ENCODE peak calls at places on chromosomes 5 and 9, in four cellular contexts. H is GM23338, Q is HCT116, K is GM23248. S is an unnamed sample. For H3K79me2, the result is how much of the 10 kb centered on the place peaks cover.

GRCh38 chr5:178116406-178116885 is 3.1 kb downstream of the N4BP3 start:
- DNase-seq in K (no peak), H (no peak), Q (no peak), S (no peak)

GRCh38 chr9:13719410-13719809 is 439.9 kb upstream of the MPDZ start:
- DNase-seq in K (peak), H (no peak), Q (no peak), S (no peak)

GRCh38 chr5:170536498-170536897 is 32.7 kb downstream of the KCNIP1 start:
- DNase-seq in K (no peak), H (no peak), Q (no peak), S (no peak)

GRCh38 chr9:130213898-130214761 is 41.9 kb downstream of the NCS1 start:
- DNase-seq in Q (no peak), H (peak), K (no peak), S (peak)

GRCh38 chr5:61334224-61335196 is 2.5 kb downstream of the ZSWIM6 start:
- DNase-seq in Q (no peak), H (peak), K (peak), S (peak)

GRCh38 chr5:17113174-17113941 is 104.1 kb upstream of the BASP1 start:
- DNase-seq in K (peak), H (no peak), Q (no peak), S (no peak)

GRCh38 chr5:28400076-28400475 is 1361.7 kb upstream of the CDH9 start:
- DNase-seq in K (no peak), H (no peak), Q (no peak), S (peak)

GRCh38 chr9:76585487-76586459 is 126.8 kb downstream of the GCNT1 start:
- DNase-seq in Q (no peak), H (no peak), K (no peak), S (no peak)

GRCh38 chr9:84057662-84058061 is 77.1 kb downstream of the RMI1 start:
- DNase-seq in Q (no peak), H (no peak), K (no peak), S (no peak)

GRCh38 chr9:109652112-109652511 is 127.9 kb upstream of the PALM2AKAP2 start:
- DNase-seq in H (no peak), Q (no peak), K (peak), S (no peak)

GRCh38 chr9:22040760-22041159 is 31.7 kb upstream of the CDKN2B start:
- DNase-seq in H (no peak), K (peak), Q (no peak), S (no peak)

GRCh38 chr5:174599992-174600391 is 124.4 kb upstream of the MSX2 start:
- DNase-seq in Q (no peak), K (no peak), H (peak), S (peak)

GRCh38 chr5:29811914-29812679 is 1381.4 kb upstream of the CDH6 start:
- DNase-seq in Q (no peak), H (peak), K (no peak), S (peak)

GRCh38 chr5:663436-664342 is 29.5 kb downstream of the TPPP start:
- DNase-seq in H (no peak), K (no peak), Q (no peak), S (no peak)

GRCh38 chr5:60649288-60649917 is 50.6 kb downstream of the DEPDC1B start:
- DNase-seq in K (peak), Q (peak), H (peak), S (no peak)

GRCh38 chr5:105877592-105877991 is 1793.1 kb downstream of the EFNA5 start:
- DNase-seq in H (peak), K (peak), Q (no peak), S (no peak)

GRCh38 chr5:1724822-1725602 is 74.6 kb downstream of the MRPL36 start:
- DNase-seq in H (peak), K (no peak), Q (no peak), S (peak)

GRCh38 chr9:37729499-37729898 is 24.1 kb upstream of the TRMT10B start:
- DNase-seq in H (no peak), Q (no peak), K (no peak), S (no peak)

GRCh38 chr9:71767421-71768321 is 642 bp downstream of the CEMIP2 start:
- DNase-seq in K (peak), H (peak), Q (no peak), S (peak)

GRCh38 chr5:98463676-98464075 is 309.8 kb upstream of the RGMB start:
- DNase-seq in K (no peak), H (no peak), Q (no peak), S (no peak)

GRCh38 chr5:173323799-173324114 is 4.5 kb downstream of the STC2 start:
- DNase-seq in K (no peak), H (no peak), Q (no peak), S (no peak)

GRCh38 chr5:126896170-126896717 is 119.3 kb downstream of the LMNB1 start:
- DNase-seq in Q (no peak), H (peak), K (no peak), S (no peak)

GRCh38 chr5:51678335-51678734 is 295.1 kb downstream of the ISL1 start:
- DNase-seq in H (no peak), K (no peak), Q (no peak), S (no peak)

GRCh38 chr5:96855041-96855872 is 21.0 kb upstream of the ERAP2 start:
- DNase-seq in H (no peak), K (peak), Q (no peak), S (no peak)

GRCh38 chr9:81546498-81546897 is 142.8 kb downstream of the TLE1 start:
- DNase-seq in K (no peak), H (peak), Q (no peak), S (no peak)

GRCh38 chr9:79766091-79766490 is 194.3 kb downstream of the TLE4 start:
- DNase-seq in H (no peak), K (no peak), Q (no peak), S (no peak)

GRCh38 chr9:134770972-134771971 is 109.3 kb upstream of the FCN2 start:
- DNase-seq in Q (no peak), H (no peak), K (no peak), S (peak)

GRCh38 chr5:171588790-171589189 is 169.3 kb downstream of the FGF18 start:
- DNase-seq in H (no peak), K (no peak), Q (no peak), S (no peak)

GRCh38 chr5:132291026-132291425 is 3.2 kb upstream of the SLC22A4 start:
- DNase-seq in H (no peak), K (no peak), Q (no peak), S (no peak)

GRCh38 chr5:168390491-168390890 is 95.8 kb upstream of the RARS1 start:
- DNase-seq in Q (no peak), K (no peak), H (no peak), S (no peak)

GRCh38 chr9:3241290-3241689 is 284.5 kb downstream of the RFX3 start:
- DNase-seq in H (peak), Q (no peak), K (no peak), S (peak)

GRCh38 chr9:109311281-109311680 is 9.6 kb downstream of the EPB41L4B start:
- DNase-seq in Q (no peak), H (no peak), K (peak), S (no peak)

GRCh38 chr9:88532320-88532719 is 2.7 kb upstream of the NXNL2 start:
- DNase-seq in K (no peak), H (peak), Q (no peak), S (peak)

GRCh38 chr9:127004946-127005769 is 90.6 kb downstream of the RALGPS1 start:
- DNase-seq in Q (no peak), H (no peak), K (peak), S (no peak)

GRCh38 chr5:171369056-171369455 is 18.6 kb upstream of the NPM1 start:
- DNase-seq in H (no peak), Q (no peak), K (no peak), S (no peak)

GRCh38 chr5:31855527-31855862 is 216.6 kb downstream of the PDZD2 start:
- DNase-seq in K (no peak), Q (no peak), H (no peak), S (no peak)

GRCh38 chr5:31854625-31855526 is 215.9 kb downstream of the PDZD2 start:
- DNase-seq in K (peak), H (peak), Q (no peak), S (peak)

GRCh38 chr5:31851290-31851689 is 212.4 kb downstream of the PDZD2 start:
- DNase-seq in H (no peak), Q (no peak), K (no peak), S (no peak)

GRCh38 chr5:31853398-31854135 is 214.6 kb downstream of the PDZD2 start:
- DNase-seq in H (peak), Q (no peak), K (no peak), S (peak)

GRCh38 chr5:31854181-31854624 is 215.3 kb downstream of the PDZD2 start:
- DNase-seq in K (peak), Q (no peak), H (peak), S (peak)
- TF ChIP-seq EZH2phosphoT487 in K (no peak), Q (no peak), H (no peak), S (no peak)

DNA sequence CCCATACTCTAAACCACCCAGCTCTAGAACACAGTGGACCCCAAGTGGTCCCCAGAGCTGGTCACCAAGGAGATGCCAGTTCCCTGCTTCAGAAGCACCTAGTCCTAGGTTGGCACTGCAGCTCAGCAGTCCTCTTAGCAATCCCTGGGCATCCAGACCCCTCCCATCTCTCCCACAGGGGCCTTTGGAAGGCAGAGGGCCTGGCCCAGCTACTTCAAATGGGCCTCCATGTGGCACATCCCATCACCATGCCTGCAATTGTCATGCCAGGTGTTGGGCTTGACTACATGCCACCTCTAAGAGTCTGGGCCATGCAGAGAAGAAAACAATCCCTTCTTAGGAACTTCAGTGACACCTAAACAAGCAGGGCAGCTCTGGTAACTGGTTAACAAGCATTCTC is 14.1 kb downstream of the MACROH2A1 start:
- DNase-seq in Q (no peak), K (no peak), H (no peak), S (no peak)
- H3K79me2 ChIP-seq in Q (half or more), K (half or more), H (under half), S (under half)

GRCh38 chr5:72628771-72629313 is 121.6 kb upstream of the ZNF366 start:
- DNase-seq in Q (no peak), K (no peak), H (no peak), S (no peak)

GRCh38 chr5:72630721-72631120 is 123.5 kb upstream of the ZNF366 start:
- DNase-seq in Q (no peak), K (no peak), H (no peak), S (no peak)

GRCh38 chr5:72633041-72633445 is 125.8 kb upstream of the ZNF366 start:
- DNase-seq in Q (no peak), H (no peak), K (peak), S (no peak)

GRCh38 chr5:72633649-72634048 is 126.4 kb upstream of the ZNF366 start:
- DNase-seq in Q (no peak), K (peak), H (no peak), S (no peak)

DNA sequence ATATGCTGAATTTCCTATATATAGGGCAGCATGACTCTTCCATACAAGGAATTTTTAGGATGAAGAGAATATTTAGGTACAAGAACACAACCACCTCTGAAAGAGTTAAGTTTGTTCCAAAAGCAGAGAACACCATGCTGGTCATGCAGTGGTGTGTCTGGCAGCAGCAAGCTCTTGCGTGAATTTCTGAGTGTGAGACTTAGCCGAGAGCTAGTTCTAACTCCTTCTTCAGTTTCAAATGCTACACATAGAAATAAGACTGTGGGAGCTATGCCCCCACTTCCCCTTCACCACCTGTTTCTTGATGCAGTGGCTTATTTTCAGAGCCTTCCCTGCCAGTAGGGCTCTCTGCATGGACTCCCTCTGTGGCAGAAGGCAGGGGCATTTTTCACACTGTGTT is 122.8 kb upstream of the ZNF366 start:
- DNase-seq in Q (no peak), K (no peak), H (no peak), S (no peak)
- H3K27ac ChIP-seq in Q (no peak), K (no peak), H (no peak), S (no peak)

DNA sequence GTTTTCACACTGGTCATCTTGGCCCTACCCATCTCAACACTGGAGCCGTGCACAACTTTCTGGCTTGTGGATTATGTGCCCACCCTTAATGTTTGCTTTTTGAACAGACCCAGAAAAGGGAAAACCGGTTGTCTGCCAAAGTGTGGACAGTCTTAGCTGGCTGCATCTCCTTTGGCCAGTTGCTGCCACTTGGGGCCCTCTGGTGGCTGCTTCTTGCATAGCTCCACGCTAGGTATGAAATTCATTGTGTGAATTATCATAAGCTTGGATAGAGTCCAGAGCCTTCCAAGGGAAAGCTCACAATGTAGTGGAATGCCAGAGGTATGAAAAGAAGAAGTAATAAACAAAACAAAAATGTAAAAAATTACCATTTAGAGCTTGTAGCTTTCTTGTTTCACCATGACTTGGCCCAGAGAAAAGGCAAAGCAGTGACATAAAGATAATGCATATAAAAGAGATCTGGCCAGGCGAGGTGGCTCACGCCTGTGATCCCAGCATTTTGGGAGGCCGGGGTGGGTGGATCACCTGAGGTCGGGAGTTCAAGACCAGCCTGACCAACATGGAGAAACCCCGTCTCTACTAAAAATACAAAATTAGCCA is 12.5 kb upstream of the SLC36A3 start:
- DNase-seq in H (peak), K (peak), Q (peak), S (peak)
- TF ChIP-seq EZH2phosphoT487 in H (no peak), K (no peak), Q (no peak), S (no peak)

GRCh38 chr9:133351908-133352634 is 4.1 kb downstream of the RPL7A start:
- DNase-seq in H (peak), Q (no peak), K (peak), S (peak)
- H3K79me2 ChIP-seq in H (under half), Q (half or more), K (half or more), S (half or more)

DNA sequence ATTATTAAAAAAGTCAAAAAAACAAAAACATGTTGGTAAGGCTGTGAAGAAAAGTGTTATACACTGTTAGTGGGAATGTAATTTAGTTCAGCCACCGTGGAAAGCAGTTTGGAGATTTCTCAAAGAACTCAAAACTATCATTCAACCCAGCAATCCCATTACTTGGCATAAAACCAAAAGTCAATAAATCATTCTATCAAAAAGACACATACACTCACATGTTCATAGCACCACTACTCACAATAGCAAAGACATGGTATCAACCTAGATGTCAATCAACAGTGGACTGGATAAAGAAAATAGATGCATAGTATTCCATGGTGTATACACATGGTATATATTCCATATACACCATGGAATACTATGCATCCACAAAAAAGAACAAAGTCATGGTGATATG is 148.3 kb upstream of the ACOT12 start:
- DNase-seq in H (no peak), K (no peak), Q (no peak), S (no peak)
- H3K27ac ChIP-seq in H (no peak), K (no peak), Q (no peak), S (no peak)

GRCh38 chr5:10503997-10504761 is 59.7 kb upstream of the ANKRD33B start:
- DNase-seq in Q (no peak), K (no peak), H (no peak), S (no peak)
- TF ChIP-seq EZH2phosphoT487 in Q (no peak), K (no peak), H (no peak), S (no peak)

GRCh38 chr9:112556497-112557085 is 70.0 kb downstream of the KIAA1958 start:
- DNase-seq in K (peak), H (no peak), Q (no peak), S (no peak)

GRCh38 chr9:112553256-112553826 is 66.7 kb downstream of the KIAA1958 start:
- DNase-seq in H (no peak), Q (no peak), K (no peak), S (no peak)

GRCh38 chr9:112555844-112556482 is 69.3 kb downstream of the KIAA1958 start:
- DNase-seq in K (no peak), Q (no peak), H (no peak), S (no peak)

GRCh38 chr9:112555091-112555643 is 68.5 kb downstream of the KIAA1958 start:
- DNase-seq in H (no peak), K (no peak), Q (no peak), S (no peak)

DNA sequence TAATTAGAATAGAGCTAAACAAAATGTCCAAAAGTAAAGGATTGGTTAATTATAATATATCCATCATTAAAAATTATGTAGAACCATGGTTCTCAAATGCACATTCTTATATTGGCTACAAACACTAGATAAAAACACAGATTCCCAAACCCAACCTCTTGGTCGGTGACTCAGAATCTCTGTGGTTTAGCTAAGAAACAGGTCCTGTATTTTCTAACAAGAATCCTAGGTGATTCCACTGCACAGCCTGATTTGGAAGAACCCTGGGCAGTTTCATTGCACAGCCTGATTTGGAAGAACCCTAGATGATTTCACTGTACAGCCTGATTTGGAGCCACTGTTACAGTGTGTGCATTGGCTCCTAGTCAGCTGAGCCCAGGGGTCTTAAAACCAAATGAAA is 67.9 kb downstream of the KIAA1958 start:
- DNase-seq in K (peak), Q (no peak), H (no peak), S (no peak)
- H3K79me2 ChIP-seq in K (under half), Q (under half), H (half or more), S (half or more)

GRCh38 chr9:121626012-121626411 is 25.4 kb upstream of the DAB2IP start:
- DNase-seq in H (no peak), Q (no peak), K (no peak), S (no peak)

GRCh38 chr9:121625590-121625989 is 25.8 kb upstream of the DAB2IP start:
- DNase-seq in H (no peak), K (no peak), Q (no peak), S (no peak)

GRCh38 chr9:121620777-121621437 is 30.5 kb upstream of the DAB2IP start:
- DNase-seq in Q (no peak), K (peak), H (peak), S (peak)

GRCh38 chr9:121619989-121620673 is 31.3 kb upstream of the DAB2IP start:
- DNase-seq in Q (no peak), K (no peak), H (no peak), S (no peak)

DNA sequence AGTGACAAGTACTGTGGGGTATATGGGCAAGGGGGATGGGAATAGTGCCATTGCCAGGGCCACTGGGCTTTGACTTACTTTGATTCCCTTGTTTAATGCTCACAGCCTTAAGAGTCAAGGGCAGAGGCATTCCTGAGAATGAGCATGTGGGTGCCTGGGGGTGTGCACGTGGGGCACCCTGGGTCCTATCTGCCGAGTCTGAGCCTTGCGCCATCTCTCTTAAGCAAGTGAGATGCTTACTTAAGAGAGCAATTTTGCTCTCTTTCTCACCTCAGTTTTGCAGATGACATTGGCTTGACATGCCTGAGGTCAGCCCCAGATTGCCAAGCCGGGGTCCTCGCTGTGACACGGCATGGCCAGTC is 28.6 kb upstream of the DAB2IP start:
- DNase-seq in Q (no peak), H (no peak), K (peak), S (no peak)
- H3K27ac ChIP-seq in Q (no peak), H (no peak), K (no peak), S (no peak)

GRCh38 chr9:70602364-70603019 is 188.0 kb upstream of the KLF9 start:
- DNase-seq in Q (peak), K (peak), H (peak), S (peak)
- TF ChIP-seq EZH2phosphoT487 in Q (no peak), K (no peak), H (no peak), S (no peak)